ENCODE peak calls at places on chromosomes 7 and 10, in ten cellular contexts. O is fibroblast of mammary gland, V is WTC11, A is cerebellar cortex, K is sciatic nerve, L is hypothalamus, N is A549, H is RWPE1, P is NCI-H1436, C is NCI-H2107. G is an unnamed sample.
A peak's percentile ranks its signal among the peaks of the same experiment; 100 is the strongest.

GRCh38 chr10:28679941-28680752 is 2.8 kb downstream of the BAMBI start:
- DNase-seq in O (no peak), C (no peak), A (no peak), L (no peak), K (no peak), N (no peak), V (no peak), P (no peak), H (no peak), G (no peak)

GRCh38 chr10:120423350-120424197 is 33.5 kb upstream of the PLPP4 start:
- DNase-seq in L (no peak), O (peak; percentile 48), K (no peak), P (no peak), V (peak; percentile 64), H (peak; percentile 81), A (peak; percentile 75), C (no peak), N (peak; percentile 54), G (peak; percentile 6)

GRCh38 chr7:21318190-21318915 is 109.5 kb upstream of the SP4 start:
- DNase-seq in O (no peak), A (no peak), N (no peak), P (peak; percentile 28), L (no peak), K (no peak), H (peak; percentile 31), C (no peak), V (no peak), G (no peak)

GRCh38 chr10:97154789-97155188 is 31.0 kb downstream of the SLIT1 start:
- DNase-seq in V (no peak), P (no peak), C (no peak), A (no peak), O (no peak), L (no peak), H (no peak), K (no peak), N (no peak), G (no peak)

GRCh38 chr10:112969131-112969530 is 19.1 kb downstream of the TCF7L2 start:
- DNase-seq in L (no peak), C (no peak), P (no peak), A (no peak), O (no peak), K (no peak), N (no peak), V (no peak), H (no peak), G (no peak)

GRCh38 chr7:80499350-80499955 is 12.4 kb downstream of the GNAT3 start:
- DNase-seq in K (no peak), P (no peak), A (peak; percentile 3), H (peak; percentile 49), V (peak; percentile 12), O (peak; percentile 92), N (no peak), L (no peak), C (no peak), G (no peak)

GRCh38 chr10:94223702-94224370 is 138.9 kb downstream of the NOC3L start:
- DNase-seq in P (no peak), H (no peak), A (no peak), L (no peak), V (no peak), N (no peak), K (no peak), C (no peak), O (peak; percentile 24), G (no peak)

GRCh38 chr10:17457083-17457482 is 2.7 kb upstream of the ST8SIA6 start:
- DNase-seq in V (no peak), K (no peak), A (no peak), O (no peak), C (no peak), P (no peak), L (no peak), H (no peak), N (no peak), G (no peak)

GRCh38 chr10:74799840-74800239 is 26.6 kb upstream of the KAT6B start:
- DNase-seq in V (no peak), H (peak; percentile 36), A (no peak), K (no peak), N (no peak), L (no peak), O (peak; percentile 93), P (no peak), C (no peak), G (no peak)

GRCh38 chr7:155975490-155975889 is 163.2 kb upstream of the SHH start:
- DNase-seq in H (no peak), A (no peak), P (no peak), O (no peak), V (no peak), L (no peak), K (no peak), C (no peak), N (no peak), G (no peak)

GRCh38 chr7:41582116-41582515 is 120.8 kb downstream of the INHBA start:
- DNase-seq in N (no peak), P (no peak), V (no peak), C (no peak), K (no peak), O (no peak), A (no peak), H (no peak), L (no peak), G (no peak)

GRCh38 chr10:19629559-19629958 is 186.7 kb upstream of the PLXDC2 start:
- DNase-seq in H (no peak), K (peak; percentile 79), P (no peak), V (peak; percentile 18), O (peak; percentile 74), C (no peak), L (no peak), N (no peak), A (peak; percentile 19), G (peak; percentile 5)

GRCh38 chr7:35878356-35878755 is 77.5 kb downstream of the SEPTIN7 start:
- DNase-seq in K (no peak), N (no peak), P (no peak), C (no peak), H (no peak), V (no peak), A (no peak), O (peak; percentile 15), L (no peak), G (no peak)

GRCh38 chr7:144725070-144725469 is 110.8 kb downstream of the TPK1 start:
- DNase-seq in A (no peak), V (no peak), K (no peak), N (no peak), H (no peak), O (no peak), C (no peak), P (no peak), L (no peak), G (no peak)

GRCh38 chr10:53491774-53492173 is 719.2 kb upstream of the MBL2 start:
- DNase-seq in L (no peak), A (no peak), V (no peak), P (no peak), C (no peak), K (no peak), N (no peak), O (no peak), H (no peak), G (no peak)

GRCh38 chr10:75211007-75211735 is 575 bp downstream of the VDAC2 start:
- DNase-seq in N (no peak), L (no peak), A (no peak), V (no peak), O (peak; percentile 69), C (no peak), K (peak; percentile 42), H (peak; percentile 52), P (peak; percentile 44), G (peak; percentile 22)

GRCh38 chr10:87925570-87925969 is 62.1 kb downstream of the PTEN start:
- DNase-seq in C (peak; percentile 19), O (peak; percentile 45), H (no peak), A (no peak), K (no peak), L (no peak), N (no peak), V (no peak), P (no peak), G (no peak)

GRCh38 chr7:141333459-141333858 is 217.8 kb upstream of the AGK start:
- DNase-seq in H (peak; percentile 7), C (no peak), P (no peak), A (no peak), O (no peak), N (no peak), K (no peak), L (no peak), V (peak; percentile 72), G (no peak)

GRCh38 chr7:81094952-81095351 is 176.1 kb upstream of the SEMA3C start:
- DNase-seq in K (no peak), N (no peak), O (no peak), P (no peak), C (no peak), H (no peak), A (no peak), L (no peak), V (no peak), G (no peak)

GRCh38 chr7:47581442-47581820 is 480 bp downstream of the TNS3 start:
- DNase-seq in P (no peak), A (no peak), O (no peak), L (no peak), C (no peak), V (peak; percentile 44), K (no peak), N (no peak), H (no peak), G (no peak)

GRCh38 chr7:74254858-74255379 is 720 bp upstream of the RFC2 start:
- DNase-seq in C (no peak), V (no peak), P (no peak), K (no peak), O (no peak), L (no peak), H (no peak), N (no peak), A (no peak), G (no peak)

GRCh38 chr10:70575874-70576802 is 26.4 kb downstream of the PRF1 start:
- DNase-seq in P (peak; percentile 22), L (no peak), H (no peak), A (no peak), C (peak; percentile 38), N (no peak), K (no peak), V (no peak), O (peak; percentile 33), G (no peak)

GRCh38 chr7:120842131-120842621 is 15.8 kb downstream of the TSPAN12 start:
- DNase-seq in A (no peak), H (no peak), O (no peak), V (no peak), C (no peak), N (no peak), K (no peak), P (peak; percentile 11), L (no peak), G (no peak)

GRCh38 chr7:46916581-46916980 is 665.3 kb downstream of the TNS3 start:
- DNase-seq in K (no peak), A (no peak), V (no peak), N (no peak), P (no peak), O (no peak), L (no peak), C (no peak), H (no peak), G (no peak)